ENCODE peak calls at places on chromosomes 11 and 22, in five cellular contexts. U is NCI-H2081, P is GM12892, K is BE2C, W is RCC 7860. S is an unnamed sample.

GRCh38 chr11:98307827-98308491 is 712.8 kb upstream of the CNTN5 start:
- DNase-seq in U (no peak), P (no peak), K (no peak), W (no peak), S (no peak)

GRCh38 chr11:71222318-71223080 is 29.9 kb downstream of the SHANK2 start:
- DNase-seq in U (no peak), P (no peak), K (no peak), W (no peak), S (no peak)

GRCh38 chr11:115476463-115477286 is 27.5 kb downstream of the CADM1 start:
- DNase-seq in U (peak; percentile 70), P (no peak), K (no peak), W (no peak), S (no peak)

GRCh38 chr22:46460835-46461234 is 76.6 kb downstream of the CELSR1 start:
- DNase-seq in U (no peak), P (no peak), K (no peak), W (no peak), S (no peak)

GRCh38 chr11:3837793-3838192 is 3.0 kb downstream of the RHOG start:
- DNase-seq in U (no peak), P (no peak), K (no peak), W (no peak), S (no peak)

GRCh38 chr11:13668957-13669521 is 571 bp downstream of the FAR1 start:
- DNase-seq in U (peak; percentile 20), P (peak; percentile 30), K (peak; percentile 21), W (no peak), S (peak; percentile 45)

GRCh38 chr22:39518996-39519680 is 1.2 kb upstream of the ATF4 start:
- DNase-seq in U (no peak), P (no peak), K (no peak), W (peak; percentile 31), S (peak; percentile 30)

GRCh38 chr11:119741369-119742262 is 12.6 kb upstream of the NECTIN1 start:
- DNase-seq in U (no peak), P (peak; percentile 89), K (no peak), W (no peak), S (no peak)

GRCh38 chr22:35705141-35705540 is 12.5 kb upstream of the APOL5 start:
- DNase-seq in U (no peak), P (no peak), K (no peak), W (peak; percentile 41), S (no peak)

GRCh38 chr22:23178512-23179254 is 1.6 kb upstream of the BCR start:
- DNase-seq in U (peak; percentile 55), P (peak; percentile 64), K (peak; percentile 80), W (peak; percentile 29), S (peak; percentile 68)

GRCh38 chr11:3104961-3105790 is 48.0 kb upstream of the CARS1 start:
- DNase-seq in U (no peak), P (no peak), K (no peak), W (no peak), S (no peak)

GRCh38 chr22:30714062-30714461 is 19.4 kb downstream of the OSBP2 start:
- DNase-seq in U (no peak), P (no peak), K (no peak), W (no peak), S (no peak)

GRCh38 chr22:47713880-47714452 is 951.5 kb downstream of the TBC1D22A start:
- DNase-seq in U (no peak), P (no peak), K (no peak), W (no peak), S (no peak)

GRCh38 chr22:20298803-20299735 is 20.8 kb downstream of the DGCR6L start:
- DNase-seq in U (peak; percentile 34), P (peak; percentile 74), K (peak; percentile 94), W (no peak), S (peak; percentile 82)

GRCh38 chr11:128890543-128891409 is at the start of gene KCNJ5:
- DNase-seq in U (peak; percentile 34), P (no peak), K (peak; percentile 28), W (no peak), S (no peak)

GRCh38 chr11:8828580-8829358 is 82.2 kb upstream of the AKIP1 start:
- DNase-seq in U (no peak), P (no peak), K (no peak), W (no peak), S (no peak)

GRCh38 chr11:114042234-114042633 is 17.3 kb upstream of the ZBTB16 start:
- DNase-seq in U (no peak), P (no peak), K (no peak), W (no peak), S (no peak)

GRCh38 chr11:47305734-47306483 is 36.0 kb downstream of the MADD start:
- DNase-seq in U (no peak), P (no peak), K (no peak), W (no peak), S (no peak)

GRCh38 chr11:32390712-32391111 is 44.6 kb downstream of the WT1 start:
- DNase-seq in U (no peak), P (no peak), K (no peak), W (no peak), S (no peak)

GRCh38 chr22:27385261-27385998 is 416.1 kb downstream of the MN1 start:
- DNase-seq in U (peak; percentile 15), P (no peak), K (no peak), W (no peak), S (no peak)

GRCh38 chr11:134258577-134258976 is 5.2 kb downstream of the ACAD8 start:
- DNase-seq in U (no peak), P (no peak), K (no peak), W (no peak), S (no peak)

S was measured in SK-N-DZ.